ENCODE peak calls at places on chromosomes 2 and 18, in four cellular contexts. S is left ventricle myocardium inferior; R is upper lobe of right lung; F is naive thymus-derived CD4-positive, alpha-beta T cell. V is an unnamed sample. For H3K4me1 and H3K36me3, the result is how much of the 10 kb centered on the place peaks cover.

GRCh38 chr2:85175369-85176299 is 42.4 kb downstream of the TCF7L1 start:
- DNase-seq in S (no peak), R (peak), F (no peak), V (no peak)

GRCh38 chr2:98376996-98377395 is 30.7 kb downstream of the CNGA3 start:
- DNase-seq in S (no peak), R (no peak), F (no peak), V (no peak)

GRCh38 chr18:73653251-73653650 is 494.4 kb downstream of the FBXO15 start:
- DNase-seq in S (no peak), R (no peak), F (no peak), V (no peak)

GRCh38 chr2:132998221-132998620 is 328.2 kb upstream of the LYPD1 start:
- DNase-seq in S (no peak), R (no peak), F (no peak), V (no peak)

GRCh38 chr18:48718251-48718959 is 179.6 kb downstream of the CTIF start:
- DNase-seq in S (no peak), R (no peak), F (no peak), V (no peak)

GRCh38 chr2:177078843-177079242 is 133.8 kb upstream of the HNRNPA3 start:
- DNase-seq in S (no peak), R (no peak), F (no peak), V (no peak)

GRCh38 chr2:114022360-114023085 is 132.6 kb downstream of the ACTR3 start:
- DNase-seq in S (no peak), R (no peak), F (no peak), V (no peak)

GRCh38 chr2:134866498-134867099 is 28.2 kb downstream of the ACMSD start:
- DNase-seq in S (no peak), R (no peak), F (no peak), V (no peak)

GRCh38 chr18:23178661-23179081 is 43.4 kb downstream of the CABLES1 start:
- DNase-seq in S (no peak), R (no peak), F (no peak), V (no peak)

GRCh38 chr2:17813742-17814458 is 2.4 kb upstream of the MSGN1 start:
- DNase-seq in S (peak), R (no peak), F (no peak), V (no peak)

GRCh38 chr2:121350402-121350775 is 65.4 kb upstream of the TFCP2L1 start:
- DNase-seq in S (no peak), R (no peak), F (no peak), V (no peak)

GRCh38 chr2:240069846-240070245 is 16.5 kb upstream of the OR6B3 start:
- DNase-seq in S (no peak), R (no peak), F (no peak), V (no peak)

GRCh38 chr2:85903849-85904248 is 15.1 kb upstream of the ST3GAL5 start:
- DNase-seq in S (no peak), R (no peak), F (no peak), V (no peak)

GRCh38 chr2:124489686-124490085 is 464.6 kb downstream of the CNTNAP5 start:
- DNase-seq in S (no peak), R (no peak), F (no peak), V (no peak)

GRCh38 chr18:22463076-22463475 is 45.4 kb upstream of the CTAGE1 start:
- DNase-seq in S (no peak), R (no peak), F (no peak), V (no peak)

GRCh38 chr2:39688181-39688580 is 22.5 kb downstream of the TMEM178A start:
- DNase-seq in S (no peak), R (no peak), F (no peak), V (no peak)

GRCh38 chr2:98457045-98457696 is 12.5 kb downstream of the INPP4A start:
- DNase-seq in S (no peak), R (no peak), F (no peak), V (no peak)

GRCh38 chr18:42954887-42955286 is 160.6 kb downstream of the RIT2 start:
- DNase-seq in S (no peak), R (no peak), F (no peak), V (no peak)

GRCh38 chr2:36682562-36682961 is 13.9 kb upstream of the VIT start:
- DNase-seq in S (no peak), R (no peak), F (no peak), V (no peak)

GRCh38 chr18:55152801-55153200 is 193.5 kb upstream of the CCDC68 start:
- DNase-seq in S (no peak), R (no peak), F (no peak), V (no peak)

GRCh38 chr18:49910986-49911385 is 97.7 kb upstream of the ACAA2 start:
- DNase-seq in S (no peak), R (no peak), F (no peak), V (no peak)

GRCh38 chr2:128465246-128466170 is 146.8 kb upstream of the HS6ST1 start:
- DNase-seq in S (no peak), R (peak), F (no peak), V (no peak)

GRCh38 chr2:7847321-7847720 is 834.5 kb upstream of the ID2 start:
- DNase-seq in S (no peak), R (no peak), F (no peak), V (no peak)

GRCh38 chr18:52452427-52452826 is 112.4 kb downstream of the DCC start:
- DNase-seq in S (no peak), R (no peak), F (no peak), V (no peak)

GRCh38 chr2:55862673-55863390 is 60.8 kb downstream of the EFEMP1 start:
- DNase-seq in S (no peak), R (no peak), F (no peak), V (no peak)

GRCh38 chr2:237896507-237896892 is 37.1 kb downstream of the RAMP1 start:
- DNase-seq in S (no peak), R (no peak), F (no peak), V (no peak)

GRCh38 chr18:24757134-24757533 is 296.7 kb downstream of the HRH4 start:
- DNase-seq in S (no peak), R (no peak), F (no peak), V (no peak)

GRCh38 chr18:74897971-74898657 is 300.4 kb downstream of the ZNF407 start:
- DNase-seq in S (no peak), R (no peak), F (no peak), V (no peak)

GRCh38 chr2:7703523-7704144 is 786.4 kb downstream of the RNF144A start:
- DNase-seq in S (no peak), R (no peak), F (no peak), V (no peak)

GRCh38 chr18:79746730-79747129 is 51.0 kb upstream of the KCNG2 start:
- DNase-seq in S (no peak), R (no peak), F (no peak), V (no peak)

DNA sequence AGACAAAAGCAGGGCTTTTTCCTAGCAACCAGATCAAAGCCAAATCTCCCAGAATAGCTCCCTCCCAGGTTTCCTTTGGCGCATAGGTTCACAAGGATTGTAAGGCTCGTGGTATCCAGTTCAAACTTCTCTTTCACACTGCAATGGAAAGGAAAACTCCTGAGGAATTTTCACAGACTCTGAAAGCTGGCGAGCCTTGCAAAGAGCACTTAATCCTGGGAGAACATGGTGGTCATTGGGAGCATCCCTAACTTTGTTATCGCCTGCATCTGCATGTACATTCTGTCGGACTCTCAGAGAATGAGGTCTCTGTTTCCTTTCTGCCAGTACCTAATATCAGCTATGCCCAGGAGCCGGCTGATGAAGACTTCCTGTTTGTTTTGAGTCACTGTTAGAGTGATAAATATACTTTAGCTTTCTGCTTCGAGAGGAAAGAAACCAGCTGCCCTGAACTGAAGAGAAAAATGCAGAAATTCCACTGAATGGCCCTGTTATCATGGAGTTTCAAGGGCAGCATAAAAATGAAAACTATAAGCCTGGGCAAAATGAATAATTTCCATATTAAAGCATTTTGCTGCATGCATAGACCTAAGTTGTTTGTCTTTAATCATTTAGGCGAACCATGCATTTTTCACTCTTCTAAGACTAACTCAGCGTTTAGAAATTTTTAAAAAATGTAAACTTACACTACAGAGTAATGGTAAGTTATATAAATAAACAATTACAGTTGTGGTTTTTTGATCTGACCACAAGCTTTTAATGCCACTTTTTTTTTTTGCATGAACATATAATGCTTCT is 76.4 kb upstream of the ZEB2 start:
- DNase-seq in S (no peak), R (no peak), F (no peak), V (peak)
- H3K4me3 ChIP-seq in S (no peak), R (no peak), F (no peak), V (no peak)

GRCh38 chr18:2978626-2979025 is 34.3 kb downstream of the LPIN2 start:
- DNase-seq in S (no peak), R (no peak), F (no peak), V (no peak)

GRCh38 chr18:2979027-2979570 is 33.8 kb downstream of the LPIN2 start:
- DNase-seq in S (no peak), R (no peak), F (no peak), V (no peak)

GRCh38 chr18:2981212-2981728 is 31.7 kb downstream of the LPIN2 start:
- DNase-seq in S (no peak), R (no peak), F (no peak), V (peak)

GRCh38 chr18:2979871-2980606 is 32.9 kb downstream of the LPIN2 start:
- DNase-seq in S (no peak), R (no peak), F (no peak), V (no peak)

DNA sequence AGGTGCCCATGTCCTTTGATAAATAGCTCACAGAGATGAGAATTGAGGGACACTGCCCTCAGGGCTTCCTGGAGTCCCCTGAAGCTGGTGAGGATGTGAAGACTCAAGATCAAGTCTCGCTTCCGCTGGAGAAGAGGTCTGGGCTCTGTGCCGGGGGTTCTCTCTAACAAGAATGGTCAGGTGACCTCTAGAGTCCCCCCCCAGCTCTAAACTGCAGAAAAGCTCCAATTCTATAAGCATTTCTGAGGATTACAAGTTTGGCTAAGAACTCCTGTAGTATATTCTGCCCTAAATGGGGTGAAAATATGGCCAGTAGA is 32.4 kb downstream of the LPIN2 start:
- DNase-seq in S (no peak), R (no peak), F (no peak), V (no peak)
- H3K4me1 ChIP-seq in S (half or more), R (half or more), F (half or more), V (under half)

GRCh38 chr2:233271693-233272092 is 20.2 kb downstream of the ATG16L1 start:
- DNase-seq in S (no peak), R (no peak), F (no peak), V (no peak)
- H3K36me3 ChIP-seq in S (half or more), R (half or more), F (under half), V (half or more)

GRCh38 chr2:223725494-223725893 is 111.9 kb downstream of the AP1S3 start:
- DNase-seq in S (peak), R (no peak), F (no peak), V (peak)
- H3K4me3 ChIP-seq in S (no peak), R (no peak), F (no peak), V (no peak)

GRCh38 chr2:68768951-68769350 is 34.3 kb downstream of the ARHGAP25 start:
- DNase-seq in S (no peak), R (no peak), F (no peak), V (no peak)
- H3K4me1 ChIP-seq in S (half or more), R (half or more), F (half or more), V (under half)

DNA sequence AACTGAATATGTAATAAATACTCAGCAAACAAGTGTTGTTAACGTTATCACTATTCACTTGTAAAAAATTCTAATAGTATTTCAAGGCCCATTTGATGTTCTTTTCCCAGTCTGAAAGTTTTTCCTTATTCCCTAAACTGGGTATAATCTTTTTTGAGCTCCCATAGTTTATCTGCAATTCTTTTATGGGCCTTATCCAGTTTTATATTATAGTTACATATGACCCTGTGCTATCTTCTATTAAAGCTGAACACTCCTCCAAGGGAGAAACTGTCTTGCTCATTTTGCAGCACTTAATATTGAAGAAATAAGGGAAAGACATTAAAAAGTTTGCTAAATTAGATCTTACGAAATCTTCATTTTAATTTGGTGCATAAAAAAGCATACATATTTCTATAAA is 13.9 kb downstream of the PELI1 start:
- DNase-seq in S (no peak), R (no peak), F (no peak), V (no peak)
- H3K36me3 ChIP-seq in S (under half), R (under half), F (under half), V (under half)

DNA sequence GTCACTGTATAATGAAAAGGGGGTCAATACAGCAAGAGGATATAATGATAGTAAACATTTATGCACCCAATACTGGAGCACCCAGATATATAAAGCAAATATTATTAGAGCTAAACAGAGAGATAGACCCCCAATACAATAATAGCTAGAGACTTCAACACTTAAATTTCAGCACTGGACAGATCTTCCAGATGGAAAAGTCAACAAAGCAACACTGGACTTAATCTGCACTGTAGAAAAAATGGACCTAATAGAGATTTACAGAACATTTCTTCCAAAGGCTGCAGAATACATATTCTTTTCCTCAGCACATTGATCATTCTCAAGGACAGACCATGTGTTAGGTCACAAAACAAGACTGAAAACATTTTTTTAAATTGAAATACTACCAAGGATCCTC is 26.7 kb downstream of the ZBTB14 start:
- DNase-seq in S (no peak), R (no peak), F (no peak), V (no peak)
- H3K4me3 ChIP-seq in S (no peak), R (no peak), F (no peak), V (no peak)

GRCh38 chr18:51193621-51194287 is 3.7 kb downstream of the MEX3C start:
- DNase-seq in S (no peak), R (no peak), F (no peak), V (no peak)

GRCh38 chr18:51196116-51196810 is 1.2 kb downstream of the MEX3C start:
- DNase-seq in S (peak), R (peak), F (peak), V (peak)

GRCh38 chr18:51194604-51195003 is 2.9 kb downstream of the MEX3C start:
- DNase-seq in S (no peak), R (no peak), F (no peak), V (peak)

GRCh38 chr18:51195602-51196115 is 1.8 kb downstream of the MEX3C start:
- DNase-seq in S (no peak), R (no peak), F (peak), V (peak)

DNA sequence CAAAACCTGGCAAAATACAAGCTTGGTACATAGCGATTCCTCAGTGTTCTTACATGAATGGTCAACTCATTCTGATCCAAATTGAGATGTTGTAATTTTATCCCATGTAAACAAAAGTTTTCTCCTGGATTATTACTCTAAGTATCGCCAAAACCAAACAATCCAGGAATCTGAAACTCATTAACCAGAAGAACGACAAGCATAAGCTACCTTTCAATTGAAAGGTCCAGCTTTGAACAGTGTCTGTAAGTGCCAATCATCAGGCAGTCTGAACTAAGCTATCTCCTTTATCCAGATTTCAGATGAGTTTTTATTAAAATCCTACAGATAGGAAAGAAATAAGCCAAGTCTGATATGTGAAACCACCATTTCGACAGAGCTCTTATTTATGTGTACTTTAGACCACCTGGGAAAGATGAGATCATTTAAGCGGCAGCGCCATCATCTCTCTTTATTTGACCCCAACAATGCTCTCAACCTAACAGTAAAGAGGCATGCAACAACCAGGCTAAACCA is 2.3 kb downstream of the MEX3C start:
- DNase-seq in S (no peak), R (no peak), F (no peak), V (no peak)
- H3K4me1 ChIP-seq in S (half or more), R (under half), F (under half), V (under half)